ENCODE peak calls at places on chromosomes 12 and 14, in ten cellular contexts. R, G, C, O, H, P, W, Z, B and D are unnamed samples.

GRCh38 chr14:68630611-68631013 is 162.3 kb downstream of the ZFP36L1 start:
- DNase-seq in Z (no peak), B (no peak), R (no peak), G (no peak), P (no peak), C (no peak), W (no peak), H (peak), O (no peak), D (no peak)

GRCh38 chr12:14913381-14913781 is 25.0 kb downstream of the ERP27 start:
- DNase-seq in Z (no peak), W (peak), P (no peak), G (peak), C (no peak), R (no peak), H (no peak), B (no peak), O (peak), D (no peak)

GRCh38 chr14:93049295-93049694 is 66.4 kb downstream of the ITPK1 start:
- DNase-seq in B (no peak), O (no peak), Z (no peak), H (peak), P (no peak), R (no peak), C (no peak), G (peak), W (no peak), D (no peak)

GRCh38 chr12:124453419-124454351 is 113.7 kb downstream of the NCOR2 start:
- DNase-seq in H (peak), W (peak), G (peak), R (peak), Z (peak), O (peak), B (peak), C (no peak), P (peak), D (no peak)

GRCh38 chr12:1845010-1845409 is 24.6 kb downstream of the LRTM2 start:
- DNase-seq in O (no peak), Z (no peak), B (no peak), C (no peak), G (no peak), R (peak), H (no peak), W (no peak), P (no peak), D (no peak)

GRCh38 chr14:35480119-35480769 is 53.7 kb upstream of the INSM2 start:
- DNase-seq in O (no peak), G (no peak), C (no peak), R (no peak), Z (peak), P (no peak), B (no peak), W (no peak), H (no peak), D (no peak)

GRCh38 chr14:92945959-92946846 is 23.3 kb downstream of the CHGA start:
- DNase-seq in W (peak), C (no peak), Z (no peak), O (peak), G (peak), B (peak), P (no peak), H (peak), R (no peak), D (no peak)

GRCh38 chr14:89041245-89041585 is 216.8 kb downstream of the TTC8 start:
- DNase-seq in W (no peak), G (no peak), R (no peak), C (peak), O (peak), P (no peak), H (peak), Z (no peak), B (no peak), D (no peak)

GRCh38 chr12:1993341-1993740 is 10.9 kb downstream of the DCP1B start:
- DNase-seq in W (peak), O (peak), Z (peak), B (peak), P (no peak), C (peak), R (no peak), H (no peak), G (no peak), D (no peak)

DNA sequence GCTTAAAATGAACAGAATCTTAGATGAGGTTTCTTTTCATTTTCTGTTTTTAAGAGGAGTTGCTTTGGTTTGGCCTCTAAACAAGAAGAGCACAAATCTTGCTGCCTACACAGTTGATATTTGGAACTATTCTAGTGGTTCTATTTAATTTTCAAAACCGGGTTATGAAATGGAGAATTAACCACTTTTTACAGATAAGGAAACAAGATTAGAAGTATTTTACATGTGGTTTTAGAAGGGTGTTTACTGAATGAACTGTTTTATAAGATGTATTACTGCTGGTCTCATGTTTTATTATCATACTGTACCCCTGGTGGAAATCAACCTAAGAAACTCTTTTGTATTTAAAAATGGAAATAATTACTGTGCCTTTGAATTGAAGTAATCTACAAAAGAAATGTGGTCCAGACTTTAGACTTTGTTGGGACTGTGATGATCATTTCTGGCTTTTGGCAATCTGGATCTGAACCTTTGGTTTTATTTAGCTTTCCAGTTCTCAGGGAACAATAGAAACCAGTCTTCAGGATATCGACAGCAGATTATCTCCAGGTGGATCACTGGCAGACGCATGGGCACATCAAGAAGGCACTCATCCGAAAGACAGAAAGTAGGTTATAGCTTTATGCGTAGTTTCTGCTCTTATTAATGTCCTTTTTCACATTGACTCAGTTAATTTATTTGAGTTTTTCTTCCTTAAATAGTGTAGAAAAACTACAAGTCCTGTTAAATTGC is 43.2 kb downstream of the TBK1 start:
- DNase-seq in R (no peak), W (no peak), B (no peak), H (no peak), Z (no peak), C (no peak), O (no peak), G (no peak), P (no peak), D (no peak)
- TF ChIP-seq CTCF in R (no peak), W (no peak), B (no peak), H (no peak), Z (no peak), C (no peak), O (no peak), G (no peak), P (no peak), D (no peak)

GRCh38 chr14:21825147-21825743 is 151.6 kb upstream of the OR4E1 start:
- DNase-seq in C (no peak), O (peak), G (no peak), B (no peak), H (no peak), W (peak), P (peak), Z (peak), R (no peak), D (no peak)
- TF ChIP-seq CTCF in C (peak), O (peak), G (no peak), B (peak), H (peak), W (peak), P (peak), Z (peak), R (no peak), D (no peak)

GRCh38 chr14:105496831-105497591 is 6.0 kb downstream of the TEDC1 start:
- DNase-seq in W (no peak), B (no peak), H (no peak), G (peak), O (no peak), Z (no peak), R (peak), C (no peak), P (no peak), D (no peak)
- TF ChIP-seq CTCF in W (no peak), B (no peak), H (no peak), G (no peak), O (no peak), Z (no peak), R (no peak), C (no peak), P (no peak), D (no peak)

GRCh38 chr12:132491349-132491663 is 1.4 kb downstream of the FBRSL1 start:
- DNase-seq in G (no peak), B (no peak), C (no peak), Z (no peak), R (no peak), O (no peak), H (no peak), W (no peak), P (no peak), D (no peak)

GRCh38 chr12:132488127-132489077 is 1.5 kb upstream of the FBRSL1 start:
- DNase-seq in H (no peak), C (no peak), W (no peak), Z (peak), R (no peak), O (no peak), B (no peak), G (peak), P (no peak), D (no peak)

GRCh38 chr12:132490481-132491348 is 764 bp downstream of the FBRSL1 start:
- DNase-seq in P (peak), B (no peak), H (peak), Z (peak), O (peak), W (peak), R (no peak), G (peak), C (no peak), D (no peak)

GRCh38 chr12:132489078-132489601 is 811 bp upstream of the FBRSL1 start:
- DNase-seq in Z (peak), H (no peak), C (no peak), R (peak), G (peak), P (peak), B (no peak), O (no peak), W (no peak), D (no peak)

DNA sequence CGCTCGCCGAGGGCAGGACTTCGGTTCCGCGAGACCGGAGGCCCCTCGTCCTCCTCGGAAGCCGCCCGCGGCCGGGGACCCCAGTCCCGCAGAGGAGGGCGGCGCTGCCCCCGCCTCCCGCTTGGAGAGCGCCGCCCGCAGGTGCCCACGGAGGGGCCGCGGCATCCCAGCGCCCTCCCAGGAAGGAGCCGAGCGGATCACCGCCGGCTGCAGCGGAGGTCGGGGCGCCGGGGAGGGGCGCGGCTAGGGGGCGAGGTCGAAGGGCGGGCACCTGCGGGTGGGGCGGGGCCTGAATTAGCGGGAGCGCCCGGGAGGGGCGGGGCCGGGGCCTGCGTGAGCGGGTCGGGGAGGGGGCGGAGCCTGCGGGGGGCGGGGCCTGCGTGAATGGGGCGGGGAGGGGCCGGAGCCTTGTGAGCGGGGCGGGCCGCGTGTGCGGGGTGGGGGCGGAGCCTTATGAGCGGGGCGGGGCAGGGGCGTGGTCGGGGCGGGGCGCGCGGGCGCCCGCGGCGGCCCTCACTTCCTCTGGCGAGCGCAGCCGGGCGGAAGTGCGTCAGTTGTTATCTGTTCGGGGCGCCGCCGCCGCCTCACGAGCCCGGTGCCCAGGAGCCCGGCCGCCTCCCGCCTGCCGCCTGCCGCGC is at the start of gene FBRSL1:
- DNase-seq in B (peak), G (peak), W (peak), R (peak), H (peak), Z (peak), C (peak), O (peak), P (peak), D (peak)
- TF ChIP-seq CTCF in B (no peak), G (no peak), W (no peak), R (no peak), H (no peak), Z (no peak), C (no peak), O (no peak), P (no peak), D (no peak)